ENCODE peak calls at places on chromosomes 7 and 10, in seven cellular contexts. One of them, this sample, is unnamed. For H3K79me2, the result is how much of the 10 kb centered on the place peaks cover.

GRCh38 chr7:34060548-34060947 is 155.2 kb downstream of the BMPER start:
- DNase-seq in mammary epithelial cell: peak
- DNase-seq in GM23338: no peak
- DNase-seq in H1: no peak
- DNase-seq in H9: no peak
- DNase-seq in fibroblast of lung: peak
- DNase-seq in HepG2: no peak
- DNase-seq in this sample: no peak

GRCh38 chr10:77355844-77356243 is 281.8 kb downstream of the KCNMA1 start:
- DNase-seq in GM23338: no peak
- DNase-seq in fibroblast of lung: peak
- DNase-seq in H1: no peak
- DNase-seq in mammary epithelial cell: peak
- DNase-seq in HepG2: no peak
- DNase-seq in H9: no peak
- DNase-seq in this sample: no peak

GRCh38 chr7:82294258-82294855 is 149.2 kb downstream of the CACNA2D1 start:
- DNase-seq in mammary epithelial cell: no peak
- DNase-seq in H9: no peak
- DNase-seq in HepG2: no peak
- DNase-seq in GM23338: no peak
- DNase-seq in H1: no peak
- DNase-seq in fibroblast of lung: no peak
- DNase-seq in this sample: no peak

GRCh38 chr10:68561804-68562649 is 1.9 kb downstream of the TET1 start:
- DNase-seq in H9: peak
- DNase-seq in H1: peak
- DNase-seq in mammary epithelial cell: no peak
- DNase-seq in GM23338: peak
- DNase-seq in HepG2: no peak
- DNase-seq in fibroblast of lung: peak
- DNase-seq in this sample: peak

GRCh38 chr7:108415821-108416536 is 40.3 kb downstream of the NRCAM start:
- DNase-seq in H9: no peak
- DNase-seq in mammary epithelial cell: peak
- DNase-seq in H1: no peak
- DNase-seq in fibroblast of lung: peak
- DNase-seq in HepG2: no peak
- DNase-seq in GM23338: no peak
- DNase-seq in this sample: no peak

GRCh38 chr10:3452234-3452633 is 279.7 kb upstream of the PITRM1 start:
- DNase-seq in GM23338: peak
- DNase-seq in mammary epithelial cell: peak
- DNase-seq in H1: no peak
- DNase-seq in fibroblast of lung: peak
- DNase-seq in H9: no peak
- DNase-seq in HepG2: no peak
- DNase-seq in this sample: peak

GRCh38 chr10:99432881-99433280 is 2.5 kb upstream of the GOT1 start:
- DNase-seq in HepG2: no peak
- DNase-seq in H1: no peak
- DNase-seq in fibroblast of lung: no peak
- DNase-seq in GM23338: no peak
- DNase-seq in mammary epithelial cell: no peak
- DNase-seq in H9: no peak
- DNase-seq in this sample: no peak

GRCh38 chr10:1416456-1417037 is 320.8 kb downstream of the ADARB2 start:
- DNase-seq in H1: no peak
- DNase-seq in HepG2: no peak
- DNase-seq in H9: no peak
- DNase-seq in GM23338: no peak
- DNase-seq in fibroblast of lung: no peak
- DNase-seq in mammary epithelial cell: no peak
- DNase-seq in this sample: no peak

GRCh38 chr7:86942995-86943394 is 116.5 kb downstream of the ELAPOR2 start:
- DNase-seq in H1: no peak
- DNase-seq in GM23338: no peak
- DNase-seq in mammary epithelial cell: no peak
- DNase-seq in fibroblast of lung: no peak
- DNase-seq in H9: no peak
- DNase-seq in HepG2: no peak
- DNase-seq in this sample: no peak

GRCh38 chr10:131692686-131693334 is 208.0 kb upstream of the PPP2R2D start:
- DNase-seq in mammary epithelial cell: no peak
- DNase-seq in fibroblast of lung: no peak
- DNase-seq in H9: no peak
- DNase-seq in HepG2: no peak
- DNase-seq in GM23338: no peak
- DNase-seq in H1: no peak
- DNase-seq in this sample: no peak

GRCh38 chr10:48572414-48572813 is 32.5 kb downstream of the ARHGAP22 start:
- DNase-seq in H1: no peak
- DNase-seq in HepG2: no peak
- DNase-seq in mammary epithelial cell: peak
- DNase-seq in GM23338: no peak
- DNase-seq in H9: no peak
- DNase-seq in fibroblast of lung: peak
- DNase-seq in this sample: no peak

GRCh38 chr10:128070161-128070560 is 56.1 kb downstream of the MKI67 start:
- DNase-seq in H9: no peak
- DNase-seq in H1: no peak
- DNase-seq in GM23338: no peak
- DNase-seq in HepG2: no peak
- DNase-seq in fibroblast of lung: no peak
- DNase-seq in mammary epithelial cell: no peak
- DNase-seq in this sample: no peak

GRCh38 chr10:1540144-1540543 is 197.2 kb downstream of the ADARB2 start:
- DNase-seq in H9: no peak
- DNase-seq in H1: no peak
- DNase-seq in fibroblast of lung: no peak
- DNase-seq in GM23338: no peak
- DNase-seq in mammary epithelial cell: no peak
- DNase-seq in HepG2: no peak
- DNase-seq in this sample: no peak

GRCh38 chr10:118590334-118590733 is 5.1 kb downstream of the PRLHR start:
- DNase-seq in H1: no peak
- DNase-seq in H9: no peak
- DNase-seq in HepG2: no peak
- DNase-seq in GM23338: no peak
- DNase-seq in mammary epithelial cell: peak
- DNase-seq in fibroblast of lung: peak
- DNase-seq in this sample: no peak

GRCh38 chr10:129679207-129679606 is 212.2 kb downstream of the MGMT start:
- DNase-seq in fibroblast of lung: no peak
- DNase-seq in mammary epithelial cell: no peak
- DNase-seq in H1: no peak
- DNase-seq in HepG2: peak
- DNase-seq in GM23338: no peak
- DNase-seq in H9: no peak
- DNase-seq in this sample: no peak

GRCh38 chr10:118300266-118300665 is 41.9 kb downstream of the FAM204A start:
- DNase-seq in H9: no peak
- DNase-seq in H1: no peak
- DNase-seq in mammary epithelial cell: peak
- DNase-seq in HepG2: no peak
- DNase-seq in fibroblast of lung: no peak
- DNase-seq in GM23338: no peak
- DNase-seq in this sample: no peak

GRCh38 chr10:13018171-13018570 is 16.7 kb upstream of the CCDC3 start:
- DNase-seq in H1: no peak
- DNase-seq in mammary epithelial cell: peak
- DNase-seq in HepG2: no peak
- DNase-seq in fibroblast of lung: no peak
- DNase-seq in H9: no peak
- DNase-seq in GM23338: no peak
- DNase-seq in this sample: peak

GRCh38 chr7:78770422-78771410 is 682.8 kb downstream of the MAGI2 start:
- DNase-seq in HepG2: no peak
- DNase-seq in GM23338: peak
- DNase-seq in H9: peak
- DNase-seq in H1: peak
- DNase-seq in mammary epithelial cell: no peak
- DNase-seq in fibroblast of lung: peak
- DNase-seq in this sample: peak

GRCh38 chr10:93015722-93016121 is 44.9 kb upstream of the CYP26C1 start:
- DNase-seq in fibroblast of lung: no peak
- DNase-seq in GM23338: no peak
- DNase-seq in mammary epithelial cell: no peak
- DNase-seq in HepG2: peak
- DNase-seq in H1: no peak
- DNase-seq in H9: no peak
- DNase-seq in this sample: no peak

GRCh38 chr10:92064506-92064905 is 140.9 kb downstream of the BTAF1 start:
- DNase-seq in H1: no peak
- DNase-seq in mammary epithelial cell: no peak
- DNase-seq in fibroblast of lung: no peak
- DNase-seq in H9: no peak
- DNase-seq in HepG2: no peak
- DNase-seq in GM23338: no peak
- DNase-seq in this sample: no peak

GRCh38 chr7:30180718-30181117 is 45.9 kb downstream of the MTURN start:
- DNase-seq in HepG2: no peak
- DNase-seq in mammary epithelial cell: no peak
- DNase-seq in H9: no peak
- DNase-seq in GM23338: no peak
- DNase-seq in fibroblast of lung: no peak
- DNase-seq in H1: no peak
- DNase-seq in this sample: no peak

DNA sequence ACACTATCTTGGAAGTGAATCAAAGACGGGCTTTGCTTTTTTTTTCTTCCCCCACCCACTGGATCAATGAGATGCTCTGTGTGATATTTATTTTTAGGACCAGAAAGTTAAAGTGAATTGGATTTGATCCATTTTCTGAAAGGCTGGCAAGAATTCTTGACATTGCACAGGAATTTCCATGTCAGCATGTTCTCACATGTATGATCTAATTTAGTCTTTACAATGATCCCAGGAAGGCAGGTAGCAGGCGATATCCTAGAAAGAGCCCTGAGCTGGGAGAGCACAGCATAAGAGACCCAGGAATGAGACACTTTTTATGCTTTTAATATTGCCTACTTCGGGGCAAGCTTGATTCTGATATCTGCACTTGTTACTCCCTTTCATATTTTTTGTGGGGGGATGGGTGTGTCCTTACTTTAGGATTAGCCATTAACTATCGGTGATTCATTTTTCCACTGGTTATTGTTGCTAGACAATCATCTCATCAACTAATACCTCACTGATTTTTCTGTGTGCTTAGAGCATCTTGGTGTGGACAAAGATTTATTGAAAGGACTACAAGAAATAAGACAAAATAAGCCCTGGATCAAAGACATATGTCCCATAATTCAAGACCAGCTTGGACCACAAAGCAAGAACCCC is 58.1 kb downstream of the NRP1 start:
- DNase-seq in GM23338: no peak
- DNase-seq in HepG2: no peak
- DNase-seq in fibroblast of lung: no peak
- DNase-seq in H9: no peak
- DNase-seq in H1: no peak
- DNase-seq in mammary epithelial cell: peak
- DNase-seq in this sample: no peak
- H3K79me2 ChIP-seq in GM23338: under half
- H3K79me2 ChIP-seq in HepG2: under half
- H3K79me2 ChIP-seq in fibroblast of lung: half or more
- H3K79me2 ChIP-seq in H9: under half
- H3K79me2 ChIP-seq in H1: under half
- H3K79me2 ChIP-seq in mammary epithelial cell: half or more
- H3K79me2 ChIP-seq in this sample: under half

DNA sequence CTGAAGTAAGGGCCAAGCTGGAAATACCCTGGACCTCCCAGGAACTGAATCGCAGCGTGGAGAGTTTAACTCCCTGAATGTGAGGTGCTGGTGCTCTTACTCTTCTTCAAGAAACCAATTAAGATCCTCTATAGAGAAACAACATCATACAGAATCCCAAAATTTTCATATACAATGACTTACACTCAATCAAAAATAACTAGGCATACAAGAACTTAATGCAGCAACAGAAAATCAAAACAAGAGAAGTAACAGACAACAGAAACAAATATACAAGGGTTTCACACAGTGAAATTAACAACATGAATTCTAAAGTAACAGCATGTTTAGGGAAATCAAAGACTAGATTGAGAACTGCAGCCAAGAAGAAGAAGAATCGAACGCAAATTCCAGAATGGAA is 37.7 kb downstream of the RNF216 start:
- DNase-seq in H9: no peak
- DNase-seq in HepG2: no peak
- DNase-seq in mammary epithelial cell: no peak
- DNase-seq in GM23338: no peak
- DNase-seq in H1: no peak
- DNase-seq in fibroblast of lung: no peak
- DNase-seq in this sample: no peak
- H3K79me2 ChIP-seq in H9: under half
- H3K79me2 ChIP-seq in HepG2: under half
- H3K79me2 ChIP-seq in mammary epithelial cell: under half
- H3K79me2 ChIP-seq in GM23338: under half
- H3K79me2 ChIP-seq in H1: under half
- H3K79me2 ChIP-seq in fibroblast of lung: under half
- H3K79me2 ChIP-seq in this sample: half or more

GRCh38 chr7:44799939-44800338 is 3.5 kb downstream of the PPIA start:
- DNase-seq in HepG2: no peak
- DNase-seq in fibroblast of lung: no peak
- DNase-seq in GM23338: no peak
- DNase-seq in H1: no peak
- DNase-seq in H9: no peak
- DNase-seq in mammary epithelial cell: no peak
- DNase-seq in this sample: no peak
- H3K79me2 ChIP-seq in HepG2: under half
- H3K79me2 ChIP-seq in fibroblast of lung: under half
- H3K79me2 ChIP-seq in GM23338: half or more
- H3K79me2 ChIP-seq in H1: under half
- H3K79me2 ChIP-seq in H9: under half
- H3K79me2 ChIP-seq in mammary epithelial cell: half or more
- H3K79me2 ChIP-seq in this sample: half or more

DNA sequence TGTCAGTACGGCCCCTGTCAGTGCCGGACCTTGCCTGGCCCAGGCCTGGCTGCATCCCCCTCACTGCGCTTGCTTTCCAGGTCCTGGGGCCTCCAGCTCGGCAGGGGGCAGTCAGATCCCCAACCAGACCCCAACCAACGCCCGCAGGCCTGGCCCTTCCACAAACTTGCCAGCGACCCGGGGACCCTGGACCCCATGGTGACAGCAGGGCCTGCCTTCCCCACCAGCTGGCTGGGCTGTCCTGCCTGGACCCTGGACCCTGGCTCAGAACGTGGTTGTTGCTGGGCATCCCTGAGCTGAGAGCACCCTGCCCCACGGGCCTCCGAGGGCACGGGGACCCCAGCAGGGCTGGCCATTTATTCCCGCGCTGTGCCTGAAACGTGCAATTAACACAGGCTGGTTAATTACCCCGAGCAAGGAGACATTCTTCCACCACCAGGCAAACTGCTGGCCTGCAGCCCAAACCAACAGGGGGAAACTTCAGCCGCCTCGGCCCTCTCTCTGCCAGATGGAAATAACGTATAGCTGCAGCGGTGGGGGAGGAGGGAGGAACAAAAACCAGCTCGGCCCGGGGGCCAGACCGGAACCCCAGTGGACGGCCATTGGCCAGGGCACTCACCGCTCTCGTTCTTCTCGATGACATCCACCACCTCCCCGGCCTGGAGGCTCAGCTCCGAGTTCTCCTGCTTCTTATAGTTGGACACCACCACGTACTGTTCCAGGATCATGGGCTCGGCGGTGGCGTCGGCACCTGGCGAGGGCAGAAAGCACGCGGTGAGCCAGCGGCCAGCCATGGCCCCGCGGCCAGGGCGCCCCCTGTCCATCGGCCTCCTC is 167.1 kb downstream of the NEURL1 start:
- DNase-seq in mammary epithelial cell: peak
- DNase-seq in HepG2: peak
- DNase-seq in GM23338: no peak
- DNase-seq in H9: no peak
- DNase-seq in fibroblast of lung: peak
- DNase-seq in H1: no peak
- DNase-seq in this sample: no peak
- H3K79me2 ChIP-seq in mammary epithelial cell: half or more
- H3K79me2 ChIP-seq in HepG2: under half
- H3K79me2 ChIP-seq in GM23338: under half
- H3K79me2 ChIP-seq in H9: under half
- H3K79me2 ChIP-seq in fibroblast of lung: half or more
- H3K79me2 ChIP-seq in H1: under half
- H3K79me2 ChIP-seq in this sample: under half